ENCODE peak calls at places on chromosomes 13 and 19, in nine cellular contexts. One of them, this sample, is unnamed.
A peak's percentile ranks its signal among the peaks of the same experiment; 100 is the strongest.

GRCh38 chr19:29841559-29842367 is 30.0 kb downstream of the CCNE1 start:
- DNase-seq in upper lobe of right lung: peak; percentile 49
- DNase-seq in activated gamma-delta T cell treated with anti-CD3 and anti-CD28 coated beads, Interleukin-2, amount 50 U/mL, for 16 hours: no peak
- DNase-seq in stimulated activated CD8-positive, alpha-beta memory T cell treated with anti-CD3 and anti-CD28 coated beads, Interleukin-7, amount 100 ng/mL, for 48 hours: no peak
- DNase-seq in H54: peak; percentile 72
- DNase-seq in WTC11: no peak
- DNase-seq in stimulated activated CD4-positive, alpha-beta T cell treated with anti-CD3 and anti-CD28 coated beads, Interleukin-1b, Interleukin-23, amount 100 ng/mL, for 24 hours: no peak
- DNase-seq in AML-193: no peak
- DNase-seq in fibroblast of the conjunctiva: no peak
- DNase-seq in this sample: no peak

GRCh38 chr19:51525731-51526130 is 5.7 kb downstream of the SIGLEC6 start:
- DNase-seq in fibroblast of the conjunctiva: no peak
- DNase-seq in AML-193: no peak
- DNase-seq in WTC11: no peak
- DNase-seq in stimulated activated CD8-positive, alpha-beta memory T cell treated with anti-CD3 and anti-CD28 coated beads, Interleukin-7, amount 100 ng/mL, for 48 hours: no peak
- DNase-seq in activated gamma-delta T cell treated with anti-CD3 and anti-CD28 coated beads, Interleukin-2, amount 50 U/mL, for 16 hours: no peak
- DNase-seq in H54: no peak
- DNase-seq in upper lobe of right lung: no peak
- DNase-seq in stimulated activated CD4-positive, alpha-beta T cell treated with anti-CD3 and anti-CD28 coated beads, Interleukin-1b, Interleukin-23, amount 100 ng/mL, for 24 hours: no peak
- DNase-seq in this sample: no peak

GRCh38 chr19:3338541-3339181 is 27.7 kb upstream of the NFIC start:
- DNase-seq in H54: no peak
- DNase-seq in upper lobe of right lung: peak; percentile 90
- DNase-seq in stimulated activated CD8-positive, alpha-beta memory T cell treated with anti-CD3 and anti-CD28 coated beads, Interleukin-7, amount 100 ng/mL, for 48 hours: peak; percentile 20
- DNase-seq in WTC11: no peak
- DNase-seq in AML-193: no peak
- DNase-seq in fibroblast of the conjunctiva: no peak
- DNase-seq in stimulated activated CD4-positive, alpha-beta T cell treated with anti-CD3 and anti-CD28 coated beads, Interleukin-1b, Interleukin-23, amount 100 ng/mL, for 24 hours: no peak
- DNase-seq in activated gamma-delta T cell treated with anti-CD3 and anti-CD28 coated beads, Interleukin-2, amount 50 U/mL, for 16 hours: peak; percentile 17
- DNase-seq in this sample: no peak

GRCh38 chr19:12665646-12666304 is 767 bp downstream of the MAN2B1 start:
- DNase-seq in H54: no peak
- DNase-seq in upper lobe of right lung: no peak
- DNase-seq in stimulated activated CD4-positive, alpha-beta T cell treated with anti-CD3 and anti-CD28 coated beads, Interleukin-1b, Interleukin-23, amount 100 ng/mL, for 24 hours: no peak
- DNase-seq in AML-193: no peak
- DNase-seq in activated gamma-delta T cell treated with anti-CD3 and anti-CD28 coated beads, Interleukin-2, amount 50 U/mL, for 16 hours: no peak
- DNase-seq in stimulated activated CD8-positive, alpha-beta memory T cell treated with anti-CD3 and anti-CD28 coated beads, Interleukin-7, amount 100 ng/mL, for 48 hours: no peak
- DNase-seq in WTC11: no peak
- DNase-seq in fibroblast of the conjunctiva: no peak
- DNase-seq in this sample: no peak

GRCh38 chr19:3142292-3142670 is 6.4 kb downstream of the GNA15 start:
- DNase-seq in stimulated activated CD8-positive, alpha-beta memory T cell treated with anti-CD3 and anti-CD28 coated beads, Interleukin-7, amount 100 ng/mL, for 48 hours: peak; percentile 62
- DNase-seq in H54: peak; percentile 98
- DNase-seq in stimulated activated CD4-positive, alpha-beta T cell treated with anti-CD3 and anti-CD28 coated beads, Interleukin-1b, Interleukin-23, amount 100 ng/mL, for 24 hours: peak; percentile 56
- DNase-seq in fibroblast of the conjunctiva: peak; percentile 35
- DNase-seq in activated gamma-delta T cell treated with anti-CD3 and anti-CD28 coated beads, Interleukin-2, amount 50 U/mL, for 16 hours: no peak
- DNase-seq in upper lobe of right lung: no peak
- DNase-seq in WTC11: no peak
- DNase-seq in AML-193: peak; percentile 80
- DNase-seq in this sample: no peak

GRCh38 chr19:41323430-41324125 is 13.6 kb downstream of the CCDC97 start:
- DNase-seq in fibroblast of the conjunctiva: peak; percentile 88
- DNase-seq in AML-193: no peak
- DNase-seq in H54: peak; percentile 95
- DNase-seq in upper lobe of right lung: no peak
- DNase-seq in WTC11: no peak
- DNase-seq in activated gamma-delta T cell treated with anti-CD3 and anti-CD28 coated beads, Interleukin-2, amount 50 U/mL, for 16 hours: no peak
- DNase-seq in stimulated activated CD8-positive, alpha-beta memory T cell treated with anti-CD3 and anti-CD28 coated beads, Interleukin-7, amount 100 ng/mL, for 48 hours: no peak
- DNase-seq in stimulated activated CD4-positive, alpha-beta T cell treated with anti-CD3 and anti-CD28 coated beads, Interleukin-1b, Interleukin-23, amount 100 ng/mL, for 24 hours: no peak
- DNase-seq in this sample: peak; percentile 80

GRCh38 chr13:23018143-23018542 is 162.6 kb upstream of the SGCG start:
- DNase-seq in stimulated activated CD4-positive, alpha-beta T cell treated with anti-CD3 and anti-CD28 coated beads, Interleukin-1b, Interleukin-23, amount 100 ng/mL, for 24 hours: no peak
- DNase-seq in H54: no peak
- DNase-seq in AML-193: no peak
- DNase-seq in WTC11: no peak
- DNase-seq in fibroblast of the conjunctiva: no peak
- DNase-seq in upper lobe of right lung: no peak
- DNase-seq in activated gamma-delta T cell treated with anti-CD3 and anti-CD28 coated beads, Interleukin-2, amount 50 U/mL, for 16 hours: no peak
- DNase-seq in stimulated activated CD8-positive, alpha-beta memory T cell treated with anti-CD3 and anti-CD28 coated beads, Interleukin-7, amount 100 ng/mL, for 48 hours: no peak
- DNase-seq in this sample: no peak

GRCh38 chr13:29901714-29902631 is 51.6 kb upstream of the UBL3 start:
- DNase-seq in activated gamma-delta T cell treated with anti-CD3 and anti-CD28 coated beads, Interleukin-2, amount 50 U/mL, for 16 hours: peak; percentile 10
- DNase-seq in upper lobe of right lung: no peak
- DNase-seq in AML-193: no peak
- DNase-seq in H54: no peak
- DNase-seq in stimulated activated CD4-positive, alpha-beta T cell treated with anti-CD3 and anti-CD28 coated beads, Interleukin-1b, Interleukin-23, amount 100 ng/mL, for 24 hours: no peak
- DNase-seq in WTC11: no peak
- DNase-seq in fibroblast of the conjunctiva: peak; percentile 68
- DNase-seq in stimulated activated CD8-positive, alpha-beta memory T cell treated with anti-CD3 and anti-CD28 coated beads, Interleukin-7, amount 100 ng/mL, for 48 hours: no peak
- DNase-seq in this sample: no peak

GRCh38 chr19:45886427-45887310 is 728 bp upstream of the IRF2BP1 start:
- DNase-seq in activated gamma-delta T cell treated with anti-CD3 and anti-CD28 coated beads, Interleukin-2, amount 50 U/mL, for 16 hours: peak; percentile 81
- DNase-seq in stimulated activated CD8-positive, alpha-beta memory T cell treated with anti-CD3 and anti-CD28 coated beads, Interleukin-7, amount 100 ng/mL, for 48 hours: peak; percentile 91
- DNase-seq in WTC11: peak; percentile 92
- DNase-seq in H54: peak; percentile 75
- DNase-seq in fibroblast of the conjunctiva: peak; percentile 75
- DNase-seq in stimulated activated CD4-positive, alpha-beta T cell treated with anti-CD3 and anti-CD28 coated beads, Interleukin-1b, Interleukin-23, amount 100 ng/mL, for 24 hours: peak; percentile 83
- DNase-seq in AML-193: peak; percentile 76
- DNase-seq in upper lobe of right lung: peak; percentile 94
- DNase-seq in this sample: peak; percentile 95

GRCh38 chr13:34290661-34291060 is 472.7 kb downstream of the RFC3 start:
- DNase-seq in AML-193: no peak
- DNase-seq in stimulated activated CD8-positive, alpha-beta memory T cell treated with anti-CD3 and anti-CD28 coated beads, Interleukin-7, amount 100 ng/mL, for 48 hours: no peak
- DNase-seq in H54: no peak
- DNase-seq in activated gamma-delta T cell treated with anti-CD3 and anti-CD28 coated beads, Interleukin-2, amount 50 U/mL, for 16 hours: no peak
- DNase-seq in stimulated activated CD4-positive, alpha-beta T cell treated with anti-CD3 and anti-CD28 coated beads, Interleukin-1b, Interleukin-23, amount 100 ng/mL, for 24 hours: no peak
- DNase-seq in WTC11: no peak
- DNase-seq in upper lobe of right lung: no peak
- DNase-seq in fibroblast of the conjunctiva: no peak
- DNase-seq in this sample: no peak

GRCh38 chr19:41928221-41928683 is at the start of gene ERFL:
- DNase-seq in AML-193: no peak
- DNase-seq in fibroblast of the conjunctiva: no peak
- DNase-seq in activated gamma-delta T cell treated with anti-CD3 and anti-CD28 coated beads, Interleukin-2, amount 50 U/mL, for 16 hours: no peak
- DNase-seq in WTC11: no peak
- DNase-seq in stimulated activated CD8-positive, alpha-beta memory T cell treated with anti-CD3 and anti-CD28 coated beads, Interleukin-7, amount 100 ng/mL, for 48 hours: no peak
- DNase-seq in upper lobe of right lung: no peak
- DNase-seq in stimulated activated CD4-positive, alpha-beta T cell treated with anti-CD3 and anti-CD28 coated beads, Interleukin-1b, Interleukin-23, amount 100 ng/mL, for 24 hours: peak; percentile 26
- DNase-seq in H54: peak; percentile 87
- DNase-seq in this sample: no peak

GRCh38 chr19:41479757-41480191 is 36.8 kb downstream of the ERICH4 start:
- DNase-seq in activated gamma-delta T cell treated with anti-CD3 and anti-CD28 coated beads, Interleukin-2, amount 50 U/mL, for 16 hours: no peak
- DNase-seq in AML-193: no peak
- DNase-seq in upper lobe of right lung: no peak
- DNase-seq in fibroblast of the conjunctiva: no peak
- DNase-seq in WTC11: no peak
- DNase-seq in stimulated activated CD4-positive, alpha-beta T cell treated with anti-CD3 and anti-CD28 coated beads, Interleukin-1b, Interleukin-23, amount 100 ng/mL, for 24 hours: no peak
- DNase-seq in H54: no peak
- DNase-seq in stimulated activated CD8-positive, alpha-beta memory T cell treated with anti-CD3 and anti-CD28 coated beads, Interleukin-7, amount 100 ng/mL, for 48 hours: no peak
- DNase-seq in this sample: no peak

GRCh38 chr19:32460476-32460875 is 54.9 kb downstream of the DPY19L3 start:
- DNase-seq in WTC11: no peak
- DNase-seq in upper lobe of right lung: no peak
- DNase-seq in AML-193: no peak
- DNase-seq in fibroblast of the conjunctiva: no peak
- DNase-seq in stimulated activated CD8-positive, alpha-beta memory T cell treated with anti-CD3 and anti-CD28 coated beads, Interleukin-7, amount 100 ng/mL, for 48 hours: no peak
- DNase-seq in stimulated activated CD4-positive, alpha-beta T cell treated with anti-CD3 and anti-CD28 coated beads, Interleukin-1b, Interleukin-23, amount 100 ng/mL, for 24 hours: no peak
- DNase-seq in H54: no peak
- DNase-seq in activated gamma-delta T cell treated with anti-CD3 and anti-CD28 coated beads, Interleukin-2, amount 50 U/mL, for 16 hours: no peak
- DNase-seq in this sample: no peak

GRCh38 chr13:21852043-21852442 is 181.2 kb downstream of the FGF9 start:
- DNase-seq in AML-193: no peak
- DNase-seq in upper lobe of right lung: no peak
- DNase-seq in stimulated activated CD8-positive, alpha-beta memory T cell treated with anti-CD3 and anti-CD28 coated beads, Interleukin-7, amount 100 ng/mL, for 48 hours: no peak
- DNase-seq in WTC11: no peak
- DNase-seq in activated gamma-delta T cell treated with anti-CD3 and anti-CD28 coated beads, Interleukin-2, amount 50 U/mL, for 16 hours: no peak
- DNase-seq in H54: no peak
- DNase-seq in fibroblast of the conjunctiva: no peak
- DNase-seq in stimulated activated CD4-positive, alpha-beta T cell treated with anti-CD3 and anti-CD28 coated beads, Interleukin-1b, Interleukin-23, amount 100 ng/mL, for 24 hours: no peak
- DNase-seq in this sample: no peak

GRCh38 chr13:99731747-99732146 is 230.5 kb downstream of the TM9SF2 start:
- DNase-seq in WTC11: no peak
- DNase-seq in H54: no peak
- DNase-seq in upper lobe of right lung: no peak
- DNase-seq in stimulated activated CD8-positive, alpha-beta memory T cell treated with anti-CD3 and anti-CD28 coated beads, Interleukin-7, amount 100 ng/mL, for 48 hours: no peak
- DNase-seq in AML-193: no peak
- DNase-seq in stimulated activated CD4-positive, alpha-beta T cell treated with anti-CD3 and anti-CD28 coated beads, Interleukin-1b, Interleukin-23, amount 100 ng/mL, for 24 hours: no peak
- DNase-seq in activated gamma-delta T cell treated with anti-CD3 and anti-CD28 coated beads, Interleukin-2, amount 50 U/mL, for 16 hours: no peak
- DNase-seq in fibroblast of the conjunctiva: no peak
- DNase-seq in this sample: no peak

GRCh38 chr19:8109890-8110662 is 39.3 kb downstream of the FBN3 start:
- DNase-seq in WTC11: no peak
- DNase-seq in activated gamma-delta T cell treated with anti-CD3 and anti-CD28 coated beads, Interleukin-2, amount 50 U/mL, for 16 hours: no peak
- DNase-seq in stimulated activated CD4-positive, alpha-beta T cell treated with anti-CD3 and anti-CD28 coated beads, Interleukin-1b, Interleukin-23, amount 100 ng/mL, for 24 hours: no peak
- DNase-seq in fibroblast of the conjunctiva: no peak
- DNase-seq in AML-193: no peak
- DNase-seq in H54: no peak
- DNase-seq in upper lobe of right lung: no peak
- DNase-seq in stimulated activated CD8-positive, alpha-beta memory T cell treated with anti-CD3 and anti-CD28 coated beads, Interleukin-7, amount 100 ng/mL, for 48 hours: no peak
- DNase-seq in this sample: no peak

GRCh38 chr13:113746143-113746525 is 12.9 kb upstream of the TMEM255B start:
- DNase-seq in H54: no peak
- DNase-seq in stimulated activated CD4-positive, alpha-beta T cell treated with anti-CD3 and anti-CD28 coated beads, Interleukin-1b, Interleukin-23, amount 100 ng/mL, for 24 hours: no peak
- DNase-seq in activated gamma-delta T cell treated with anti-CD3 and anti-CD28 coated beads, Interleukin-2, amount 50 U/mL, for 16 hours: no peak
- DNase-seq in fibroblast of the conjunctiva: no peak
- DNase-seq in stimulated activated CD8-positive, alpha-beta memory T cell treated with anti-CD3 and anti-CD28 coated beads, Interleukin-7, amount 100 ng/mL, for 48 hours: no peak
- DNase-seq in WTC11: no peak
- DNase-seq in upper lobe of right lung: no peak
- DNase-seq in AML-193: peak; percentile 15
- DNase-seq in this sample: no peak

GRCh38 chr19:18290250-18291018 is 9.0 kb upstream of the JUND start:
- DNase-seq in AML-193: peak; percentile 5
- DNase-seq in H54: no peak
- DNase-seq in WTC11: no peak
- DNase-seq in stimulated activated CD8-positive, alpha-beta memory T cell treated with anti-CD3 and anti-CD28 coated beads, Interleukin-7, amount 100 ng/mL, for 48 hours: peak; percentile 99
- DNase-seq in upper lobe of right lung: no peak
- DNase-seq in stimulated activated CD4-positive, alpha-beta T cell treated with anti-CD3 and anti-CD28 coated beads, Interleukin-1b, Interleukin-23, amount 100 ng/mL, for 24 hours: peak; percentile 92
- DNase-seq in activated gamma-delta T cell treated with anti-CD3 and anti-CD28 coated beads, Interleukin-2, amount 50 U/mL, for 16 hours: peak; percentile 86
- DNase-seq in fibroblast of the conjunctiva: no peak
- DNase-seq in this sample: peak; percentile 74

GRCh38 chr19:7742575-7742974 is 4.8 kb downstream of the CD209 start:
- DNase-seq in fibroblast of the conjunctiva: no peak
- DNase-seq in activated gamma-delta T cell treated with anti-CD3 and anti-CD28 coated beads, Interleukin-2, amount 50 U/mL, for 16 hours: no peak
- DNase-seq in H54: no peak
- DNase-seq in AML-193: no peak
- DNase-seq in upper lobe of right lung: no peak
- DNase-seq in stimulated activated CD8-positive, alpha-beta memory T cell treated with anti-CD3 and anti-CD28 coated beads, Interleukin-7, amount 100 ng/mL, for 48 hours: no peak
- DNase-seq in stimulated activated CD4-positive, alpha-beta T cell treated with anti-CD3 and anti-CD28 coated beads, Interleukin-1b, Interleukin-23, amount 100 ng/mL, for 24 hours: no peak
- DNase-seq in WTC11: no peak
- DNase-seq in this sample: no peak

GRCh38 chr13:31587696-31588266 is 151.5 kb upstream of the RXFP2 start:
- DNase-seq in WTC11: no peak
- DNase-seq in fibroblast of the conjunctiva: no peak
- DNase-seq in stimulated activated CD4-positive, alpha-beta T cell treated with anti-CD3 and anti-CD28 coated beads, Interleukin-1b, Interleukin-23, amount 100 ng/mL, for 24 hours: no peak
- DNase-seq in H54: no peak
- DNase-seq in activated gamma-delta T cell treated with anti-CD3 and anti-CD28 coated beads, Interleukin-2, amount 50 U/mL, for 16 hours: no peak
- DNase-seq in AML-193: no peak
- DNase-seq in stimulated activated CD8-positive, alpha-beta memory T cell treated with anti-CD3 and anti-CD28 coated beads, Interleukin-7, amount 100 ng/mL, for 48 hours: no peak
- DNase-seq in upper lobe of right lung: no peak
- DNase-seq in this sample: no peak

GRCh38 chr19:18424890-18425514 is 5.8 kb downstream of the SSBP4 start:
- DNase-seq in stimulated activated CD8-positive, alpha-beta memory T cell treated with anti-CD3 and anti-CD28 coated beads, Interleukin-7, amount 100 ng/mL, for 48 hours: no peak
- DNase-seq in upper lobe of right lung: no peak
- DNase-seq in fibroblast of the conjunctiva: no peak
- DNase-seq in activated gamma-delta T cell treated with anti-CD3 and anti-CD28 coated beads, Interleukin-2, amount 50 U/mL, for 16 hours: no peak
- DNase-seq in stimulated activated CD4-positive, alpha-beta T cell treated with anti-CD3 and anti-CD28 coated beads, Interleukin-1b, Interleukin-23, amount 100 ng/mL, for 24 hours: no peak
- DNase-seq in H54: no peak
- DNase-seq in WTC11: no peak
- DNase-seq in AML-193: no peak
- DNase-seq in this sample: no peak

GRCh38 chr13:48573213-48573612 is 40.3 kb upstream of the RCBTB2 start:
- DNase-seq in fibroblast of the conjunctiva: no peak
- DNase-seq in stimulated activated CD8-positive, alpha-beta memory T cell treated with anti-CD3 and anti-CD28 coated beads, Interleukin-7, amount 100 ng/mL, for 48 hours: no peak
- DNase-seq in stimulated activated CD4-positive, alpha-beta T cell treated with anti-CD3 and anti-CD28 coated beads, Interleukin-1b, Interleukin-23, amount 100 ng/mL, for 24 hours: no peak
- DNase-seq in upper lobe of right lung: no peak
- DNase-seq in activated gamma-delta T cell treated with anti-CD3 and anti-CD28 coated beads, Interleukin-2, amount 50 U/mL, for 16 hours: no peak
- DNase-seq in AML-193: no peak
- DNase-seq in H54: no peak
- DNase-seq in WTC11: no peak
- DNase-seq in this sample: no peak

GRCh38 chr13:94395889-94396288 is 83.6 kb downstream of the DCT start:
- DNase-seq in WTC11: no peak
- DNase-seq in H54: no peak
- DNase-seq in AML-193: no peak
- DNase-seq in activated gamma-delta T cell treated with anti-CD3 and anti-CD28 coated beads, Interleukin-2, amount 50 U/mL, for 16 hours: no peak
- DNase-seq in fibroblast of the conjunctiva: no peak
- DNase-seq in stimulated activated CD4-positive, alpha-beta T cell treated with anti-CD3 and anti-CD28 coated beads, Interleukin-1b, Interleukin-23, amount 100 ng/mL, for 24 hours: no peak
- DNase-seq in upper lobe of right lung: no peak
- DNase-seq in stimulated activated CD8-positive, alpha-beta memory T cell treated with anti-CD3 and anti-CD28 coated beads, Interleukin-7, amount 100 ng/mL, for 48 hours: no peak
- DNase-seq in this sample: no peak

GRCh38 chr13:75384881-75385707 is 96.9 kb downstream of the TBC1D4 start:
- DNase-seq in stimulated activated CD4-positive, alpha-beta T cell treated with anti-CD3 and anti-CD28 coated beads, Interleukin-1b, Interleukin-23, amount 100 ng/mL, for 24 hours: no peak
- DNase-seq in activated gamma-delta T cell treated with anti-CD3 and anti-CD28 coated beads, Interleukin-2, amount 50 U/mL, for 16 hours: no peak
- DNase-seq in H54: no peak
- DNase-seq in AML-193: no peak
- DNase-seq in upper lobe of right lung: no peak
- DNase-seq in fibroblast of the conjunctiva: no peak
- DNase-seq in WTC11: no peak
- DNase-seq in stimulated activated CD8-positive, alpha-beta memory T cell treated with anti-CD3 and anti-CD28 coated beads, Interleukin-7, amount 100 ng/mL, for 48 hours: no peak
- DNase-seq in this sample: no peak

GRCh38 chr13:32234914-32235313 is 80.2 kb downstream of the ZAR1L start:
- DNase-seq in activated gamma-delta T cell treated with anti-CD3 and anti-CD28 coated beads, Interleukin-2, amount 50 U/mL, for 16 hours: no peak
- DNase-seq in stimulated activated CD4-positive, alpha-beta T cell treated with anti-CD3 and anti-CD28 coated beads, Interleukin-1b, Interleukin-23, amount 100 ng/mL, for 24 hours: no peak
- DNase-seq in upper lobe of right lung: no peak
- DNase-seq in stimulated activated CD8-positive, alpha-beta memory T cell treated with anti-CD3 and anti-CD28 coated beads, Interleukin-7, amount 100 ng/mL, for 48 hours: no peak
- DNase-seq in fibroblast of the conjunctiva: no peak
- DNase-seq in AML-193: no peak
- DNase-seq in H54: no peak
- DNase-seq in WTC11: no peak
- DNase-seq in this sample: no peak

GRCh38 chr13:30301827-30302226 is 5.5 kb downstream of the KATNAL1 start:
- DNase-seq in upper lobe of right lung: no peak
- DNase-seq in WTC11: no peak
- DNase-seq in H54: no peak
- DNase-seq in stimulated activated CD4-positive, alpha-beta T cell treated with anti-CD3 and anti-CD28 coated beads, Interleukin-1b, Interleukin-23, amount 100 ng/mL, for 24 hours: no peak
- DNase-seq in stimulated activated CD8-positive, alpha-beta memory T cell treated with anti-CD3 and anti-CD28 coated beads, Interleukin-7, amount 100 ng/mL, for 48 hours: no peak
- DNase-seq in activated gamma-delta T cell treated with anti-CD3 and anti-CD28 coated beads, Interleukin-2, amount 50 U/mL, for 16 hours: no peak
- DNase-seq in fibroblast of the conjunctiva: no peak
- DNase-seq in AML-193: no peak
- DNase-seq in this sample: no peak

GRCh38 chr13:66803759-66804456 is 426.2 kb downstream of the PCDH9 start:
- DNase-seq in stimulated activated CD4-positive, alpha-beta T cell treated with anti-CD3 and anti-CD28 coated beads, Interleukin-1b, Interleukin-23, amount 100 ng/mL, for 24 hours: no peak
- DNase-seq in WTC11: no peak
- DNase-seq in stimulated activated CD8-positive, alpha-beta memory T cell treated with anti-CD3 and anti-CD28 coated beads, Interleukin-7, amount 100 ng/mL, for 48 hours: no peak
- DNase-seq in H54: no peak
- DNase-seq in activated gamma-delta T cell treated with anti-CD3 and anti-CD28 coated beads, Interleukin-2, amount 50 U/mL, for 16 hours: no peak
- DNase-seq in upper lobe of right lung: no peak
- DNase-seq in fibroblast of the conjunctiva: no peak
- DNase-seq in AML-193: no peak
- DNase-seq in this sample: no peak

GRCh38 chr13:109743706-109744453 is 42.5 kb downstream of the IRS2 start:
- DNase-seq in H54: peak; percentile 84
- DNase-seq in WTC11: no peak
- DNase-seq in upper lobe of right lung: no peak
- DNase-seq in activated gamma-delta T cell treated with anti-CD3 and anti-CD28 coated beads, Interleukin-2, amount 50 U/mL, for 16 hours: no peak
- DNase-seq in stimulated activated CD8-positive, alpha-beta memory T cell treated with anti-CD3 and anti-CD28 coated beads, Interleukin-7, amount 100 ng/mL, for 48 hours: no peak
- DNase-seq in fibroblast of the conjunctiva: peak; percentile 26
- DNase-seq in stimulated activated CD4-positive, alpha-beta T cell treated with anti-CD3 and anti-CD28 coated beads, Interleukin-1b, Interleukin-23, amount 100 ng/mL, for 24 hours: no peak
- DNase-seq in AML-193: peak; percentile 79
- DNase-seq in this sample: no peak

GRCh38 chr19:3603121-3603841 is 3.4 kb downstream of the TBXA2R start:
- DNase-seq in AML-193: no peak
- DNase-seq in WTC11: no peak
- DNase-seq in H54: no peak
- DNase-seq in fibroblast of the conjunctiva: no peak
- DNase-seq in stimulated activated CD8-positive, alpha-beta memory T cell treated with anti-CD3 and anti-CD28 coated beads, Interleukin-7, amount 100 ng/mL, for 48 hours: no peak
- DNase-seq in activated gamma-delta T cell treated with anti-CD3 and anti-CD28 coated beads, Interleukin-2, amount 50 U/mL, for 16 hours: no peak
- DNase-seq in stimulated activated CD4-positive, alpha-beta T cell treated with anti-CD3 and anti-CD28 coated beads, Interleukin-1b, Interleukin-23, amount 100 ng/mL, for 24 hours: no peak
- DNase-seq in upper lobe of right lung: no peak
- DNase-seq in this sample: no peak

GRCh38 chr19:14496029-14496848 is at the start of gene GIPC1:
- DNase-seq in AML-193: peak; percentile 80
- DNase-seq in activated gamma-delta T cell treated with anti-CD3 and anti-CD28 coated beads, Interleukin-2, amount 50 U/mL, for 16 hours: peak; percentile 59
- DNase-seq in upper lobe of right lung: peak; percentile 98
- DNase-seq in stimulated activated CD4-positive, alpha-beta T cell treated with anti-CD3 and anti-CD28 coated beads, Interleukin-1b, Interleukin-23, amount 100 ng/mL, for 24 hours: peak; percentile 80
- DNase-seq in fibroblast of the conjunctiva: peak; percentile 97
- DNase-seq in WTC11: peak; percentile 99
- DNase-seq in stimulated activated CD8-positive, alpha-beta memory T cell treated with anti-CD3 and anti-CD28 coated beads, Interleukin-7, amount 100 ng/mL, for 48 hours: peak; percentile 68
- DNase-seq in H54: peak; percentile 97
- DNase-seq in this sample: peak; percentile 97

GRCh38 chr19:53432088-53432661 is 391 bp downstream of the ZNF761 start:
- DNase-seq in AML-193: no peak
- DNase-seq in stimulated activated CD8-positive, alpha-beta memory T cell treated with anti-CD3 and anti-CD28 coated beads, Interleukin-7, amount 100 ng/mL, for 48 hours: no peak
- DNase-seq in fibroblast of the conjunctiva: no peak
- DNase-seq in H54: no peak
- DNase-seq in stimulated activated CD4-positive, alpha-beta T cell treated with anti-CD3 and anti-CD28 coated beads, Interleukin-1b, Interleukin-23, amount 100 ng/mL, for 24 hours: peak; percentile 4
- DNase-seq in activated gamma-delta T cell treated with anti-CD3 and anti-CD28 coated beads, Interleukin-2, amount 50 U/mL, for 16 hours: no peak
- DNase-seq in upper lobe of right lung: peak; percentile 75
- DNase-seq in WTC11: peak; percentile 39
- DNase-seq in this sample: peak; percentile 58

This sample was measured in sciatic nerve.